ENCODE peak calls at places on chromosomes 5 and 9, in ten cellular contexts. One of them, this sample, is unnamed.

GRCh38 chr5:178205010-178205748 is 846 bp downstream of the HNRNPAB start:
- DNase-seq in left ventricle myocardium superior: peak; percentile 88
- DNase-seq in stimulated activated CD4-positive, alpha-beta T cell treated with anti-CD3 and anti-CD28 coated beads, Interleukin-12 subunit alpha, Interleukin-12 subunit beta, amount 100 ng/mL, for 4 hours: peak; percentile 73
- DNase-seq in cardiac septum: peak; percentile 87
- DNase-seq in NCI-H774: peak; percentile 57
- DNase-seq in effector CD4-positive, alpha-beta T cell: peak; percentile 60
- DNase-seq in small intestine: peak; percentile 92
- DNase-seq in effector memory CD8-positive, alpha-beta T cell: peak; percentile 45
- DNase-seq in BJ: no peak
- DNase-seq in astrocyte of the hippocampus: peak; percentile 87
- DNase-seq in this sample: peak; percentile 88

GRCh38 chr9:36328798-36329411 is 70.7 kb upstream of the GNE start:
- DNase-seq in left ventricle myocardium superior: no peak
- DNase-seq in stimulated activated CD4-positive, alpha-beta T cell treated with anti-CD3 and anti-CD28 coated beads, Interleukin-12 subunit alpha, Interleukin-12 subunit beta, amount 100 ng/mL, for 4 hours: no peak
- DNase-seq in cardiac septum: no peak
- DNase-seq in NCI-H774: peak; percentile 47
- DNase-seq in effector CD4-positive, alpha-beta T cell: peak; percentile 54
- DNase-seq in small intestine: peak; percentile 79
- DNase-seq in effector memory CD8-positive, alpha-beta T cell: peak; percentile 49
- DNase-seq in BJ: peak; percentile 12
- DNase-seq in astrocyte of the hippocampus: peak; percentile 79
- DNase-seq in this sample: no peak

GRCh38 chr9:33813712-33814641 is 3.0 kb upstream of the UBE2R2 start:
- DNase-seq in left ventricle myocardium superior: no peak
- DNase-seq in stimulated activated CD4-positive, alpha-beta T cell treated with anti-CD3 and anti-CD28 coated beads, Interleukin-12 subunit alpha, Interleukin-12 subunit beta, amount 100 ng/mL, for 4 hours: no peak
- DNase-seq in cardiac septum: no peak
- DNase-seq in NCI-H774: no peak
- DNase-seq in effector CD4-positive, alpha-beta T cell: no peak
- DNase-seq in small intestine: peak; percentile 72
- DNase-seq in effector memory CD8-positive, alpha-beta T cell: peak; percentile 29
- DNase-seq in BJ: peak; percentile 70
- DNase-seq in astrocyte of the hippocampus: peak; percentile 75
- DNase-seq in this sample: no peak

GRCh38 chr9:109903515-109904138 is 123.6 kb downstream of the PALM2AKAP2 start:
- DNase-seq in left ventricle myocardium superior: no peak
- DNase-seq in stimulated activated CD4-positive, alpha-beta T cell treated with anti-CD3 and anti-CD28 coated beads, Interleukin-12 subunit alpha, Interleukin-12 subunit beta, amount 100 ng/mL, for 4 hours: peak; percentile 41
- DNase-seq in cardiac septum: no peak
- DNase-seq in NCI-H774: peak; percentile 54
- DNase-seq in effector CD4-positive, alpha-beta T cell: peak; percentile 47
- DNase-seq in small intestine: peak; percentile 61
- DNase-seq in effector memory CD8-positive, alpha-beta T cell: peak; percentile 30
- DNase-seq in BJ: no peak
- DNase-seq in astrocyte of the hippocampus: peak; percentile 82
- DNase-seq in this sample: peak; percentile 55

GRCh38 chr9:2622361-2623045 is 916 bp downstream of the VLDLR start:
- DNase-seq in left ventricle myocardium superior: peak; percentile 62
- DNase-seq in stimulated activated CD4-positive, alpha-beta T cell treated with anti-CD3 and anti-CD28 coated beads, Interleukin-12 subunit alpha, Interleukin-12 subunit beta, amount 100 ng/mL, for 4 hours: peak; percentile 11
- DNase-seq in cardiac septum: no peak
- DNase-seq in NCI-H774: peak; percentile 31
- DNase-seq in effector CD4-positive, alpha-beta T cell: no peak
- DNase-seq in small intestine: no peak
- DNase-seq in effector memory CD8-positive, alpha-beta T cell: no peak
- DNase-seq in BJ: no peak
- DNase-seq in astrocyte of the hippocampus: peak; percentile 72
- DNase-seq in this sample: peak; percentile 71

GRCh38 chr9:126114409-126114760 is 212.2 kb upstream of the MVB12B start:
- DNase-seq in left ventricle myocardium superior: no peak
- DNase-seq in stimulated activated CD4-positive, alpha-beta T cell treated with anti-CD3 and anti-CD28 coated beads, Interleukin-12 subunit alpha, Interleukin-12 subunit beta, amount 100 ng/mL, for 4 hours: no peak
- DNase-seq in cardiac septum: peak; percentile 58
- DNase-seq in NCI-H774: no peak
- DNase-seq in effector CD4-positive, alpha-beta T cell: no peak
- DNase-seq in small intestine: no peak
- DNase-seq in effector memory CD8-positive, alpha-beta T cell: no peak
- DNase-seq in BJ: no peak
- DNase-seq in astrocyte of the hippocampus: no peak
- DNase-seq in this sample: peak; percentile 30

GRCh38 chr9:101037433-101037832 is 8.9 kb downstream of the PLPPR1 start:
- DNase-seq in left ventricle myocardium superior: no peak
- DNase-seq in stimulated activated CD4-positive, alpha-beta T cell treated with anti-CD3 and anti-CD28 coated beads, Interleukin-12 subunit alpha, Interleukin-12 subunit beta, amount 100 ng/mL, for 4 hours: no peak
- DNase-seq in cardiac septum: no peak
- DNase-seq in NCI-H774: no peak
- DNase-seq in effector CD4-positive, alpha-beta T cell: no peak
- DNase-seq in small intestine: no peak
- DNase-seq in effector memory CD8-positive, alpha-beta T cell: no peak
- DNase-seq in BJ: no peak
- DNase-seq in astrocyte of the hippocampus: no peak
- DNase-seq in this sample: no peak

GRCh38 chr5:135729582-135729879 is 104.9 kb upstream of the SLC25A48 start:
- DNase-seq in left ventricle myocardium superior: no peak
- DNase-seq in stimulated activated CD4-positive, alpha-beta T cell treated with anti-CD3 and anti-CD28 coated beads, Interleukin-12 subunit alpha, Interleukin-12 subunit beta, amount 100 ng/mL, for 4 hours: no peak
- DNase-seq in cardiac septum: no peak
- DNase-seq in NCI-H774: no peak
- DNase-seq in effector CD4-positive, alpha-beta T cell: no peak
- DNase-seq in small intestine: peak; percentile 22
- DNase-seq in effector memory CD8-positive, alpha-beta T cell: no peak
- DNase-seq in BJ: no peak
- DNase-seq in astrocyte of the hippocampus: peak; percentile 46
- DNase-seq in this sample: no peak

GRCh38 chr9:125524522-125524921 is 182.5 kb downstream of the MAPKAP1 start:
- DNase-seq in left ventricle myocardium superior: no peak
- DNase-seq in stimulated activated CD4-positive, alpha-beta T cell treated with anti-CD3 and anti-CD28 coated beads, Interleukin-12 subunit alpha, Interleukin-12 subunit beta, amount 100 ng/mL, for 4 hours: no peak
- DNase-seq in cardiac septum: no peak
- DNase-seq in NCI-H774: no peak
- DNase-seq in effector CD4-positive, alpha-beta T cell: no peak
- DNase-seq in small intestine: no peak
- DNase-seq in effector memory CD8-positive, alpha-beta T cell: no peak
- DNase-seq in BJ: no peak
- DNase-seq in astrocyte of the hippocampus: no peak
- DNase-seq in this sample: no peak

GRCh38 chr9:111178361-111179043 is 140.2 kb upstream of the LPAR1 start:
- DNase-seq in left ventricle myocardium superior: no peak
- DNase-seq in stimulated activated CD4-positive, alpha-beta T cell treated with anti-CD3 and anti-CD28 coated beads, Interleukin-12 subunit alpha, Interleukin-12 subunit beta, amount 100 ng/mL, for 4 hours: no peak
- DNase-seq in cardiac septum: no peak
- DNase-seq in NCI-H774: no peak
- DNase-seq in effector CD4-positive, alpha-beta T cell: no peak
- DNase-seq in small intestine: no peak
- DNase-seq in effector memory CD8-positive, alpha-beta T cell: no peak
- DNase-seq in BJ: peak; percentile 95
- DNase-seq in astrocyte of the hippocampus: peak; percentile 46
- DNase-seq in this sample: no peak